ENCODE peak calls at places on chromosomes 16 and 17, in ten cellular contexts. Z, K, D, E, C, J, O, W, L and R are unnamed samples.

GRCh38 chr17:67970783-67971182 is 25.5 kb downstream of the C17orf58 start:
- DNase-seq in E (no peak), K (no peak), C (no peak), J (no peak), D (no peak), L (no peak), W (no peak), Z (no peak), O (no peak), R (no peak)

GRCh38 chr16:57600952-57601580 is 27.4 kb upstream of the ADGRG1 start:
- DNase-seq in K (no peak), J (no peak), W (no peak), E (no peak), Z (no peak), O (no peak), L (no peak), C (no peak), D (no peak), R (no peak)

GRCh38 chr16:67260426-67261063 is 11.8 kb downstream of the SLC9A5 start:
- DNase-seq in O (peak), D (no peak), C (no peak), Z (peak), L (no peak), K (no peak), W (no peak), E (no peak), J (no peak), R (peak)

GRCh38 chr17:71004413-71004812 is 835.1 kb downstream of the KCNJ2 start:
- DNase-seq in D (no peak), Z (no peak), J (no peak), L (no peak), O (no peak), W (no peak), E (no peak), K (no peak), C (no peak), R (no peak)

GRCh38 chr17:49980703-49981197 is 11.8 kb downstream of the DLX4 start:
- DNase-seq in E (no peak), L (no peak), O (no peak), C (no peak), D (no peak), K (no peak), Z (no peak), J (no peak), W (no peak), R (no peak)

GRCh38 chr17:13113821-13114525 is 96.1 kb upstream of the ELAC2 start:
- DNase-seq in O (no peak), C (no peak), D (no peak), K (no peak), E (no peak), W (no peak), Z (no peak), L (no peak), J (no peak), R (no peak)

GRCh38 chr17:43732961-43733360 is 25.6 kb downstream of the SOST start:
- DNase-seq in W (no peak), J (no peak), K (no peak), E (no peak), D (no peak), O (peak), Z (no peak), C (no peak), L (no peak), R (no peak)

GRCh38 chr16:3638916-3639644 is 15.4 kb upstream of the DNASE1 start:
- DNase-seq in L (no peak), D (no peak), K (no peak), O (no peak), C (no peak), W (no peak), Z (no peak), J (no peak), E (no peak), R (no peak)

GRCh38 chr17:73325527-73325842 is 13.7 kb upstream of the CDC42EP4 start:
- DNase-seq in O (peak), C (no peak), E (no peak), Z (no peak), W (no peak), L (no peak), J (no peak), D (no peak), K (no peak), R (no peak)